ENCODE peak calls at places on chromosomes 2 and 18, in seven cellular contexts. One of them, this sample, is unnamed.

GRCh38 chr2:20326163-20326780 is 24.4 kb downstream of the PUM2 start:
- DNase-seq in ovary: peak
- DNase-seq in endodermal cell: peak
- DNase-seq in psoas muscle: no peak
- DNase-seq in astrocyte of the cerebellum: peak
- DNase-seq in progenitor cell of endocrine pancreas: no peak
- DNase-seq in brain microvascular endothelial cell: peak
- DNase-seq in this sample: peak

GRCh38 chr2:216692636-216693413 is 2.5 kb downstream of the IGFBP5 start:
- DNase-seq in endodermal cell: peak
- DNase-seq in brain microvascular endothelial cell: peak
- DNase-seq in astrocyte of the cerebellum: no peak
- DNase-seq in psoas muscle: peak
- DNase-seq in ovary: peak
- DNase-seq in progenitor cell of endocrine pancreas: peak
- DNase-seq in this sample: peak

GRCh38 chr2:86281066-86281700 is 56.2 kb downstream of the REEP1 start:
- DNase-seq in ovary: no peak
- DNase-seq in brain microvascular endothelial cell: no peak
- DNase-seq in progenitor cell of endocrine pancreas: no peak
- DNase-seq in endodermal cell: no peak
- DNase-seq in astrocyte of the cerebellum: no peak
- DNase-seq in psoas muscle: no peak
- DNase-seq in this sample: no peak

GRCh38 chr2:157831573-157832315 is 44.4 kb downstream of the ACVR1 start:
- DNase-seq in brain microvascular endothelial cell: no peak
- DNase-seq in psoas muscle: no peak
- DNase-seq in progenitor cell of endocrine pancreas: no peak
- DNase-seq in ovary: no peak
- DNase-seq in astrocyte of the cerebellum: no peak
- DNase-seq in endodermal cell: no peak
- DNase-seq in this sample: no peak

GRCh38 chr18:23683671-23684070 is 5.6 kb upstream of the LAMA3 start:
- DNase-seq in brain microvascular endothelial cell: peak
- DNase-seq in astrocyte of the cerebellum: no peak
- DNase-seq in psoas muscle: no peak
- DNase-seq in progenitor cell of endocrine pancreas: no peak
- DNase-seq in endodermal cell: no peak
- DNase-seq in ovary: no peak
- DNase-seq in this sample: no peak

GRCh38 chr2:223026357-223027110 is 25.5 kb upstream of the KCNE4 start:
- DNase-seq in progenitor cell of endocrine pancreas: no peak
- DNase-seq in brain microvascular endothelial cell: no peak
- DNase-seq in ovary: no peak
- DNase-seq in endodermal cell: no peak
- DNase-seq in psoas muscle: no peak
- DNase-seq in astrocyte of the cerebellum: no peak
- DNase-seq in this sample: no peak

GRCh38 chr18:77057043-77057442 is 75.5 kb downstream of the MBP start:
- DNase-seq in progenitor cell of endocrine pancreas: no peak
- DNase-seq in endodermal cell: no peak
- DNase-seq in brain microvascular endothelial cell: no peak
- DNase-seq in psoas muscle: peak
- DNase-seq in ovary: no peak
- DNase-seq in astrocyte of the cerebellum: no peak
- DNase-seq in this sample: no peak

GRCh38 chr2:86297382-86298147 is 39.9 kb downstream of the REEP1 start:
- DNase-seq in psoas muscle: no peak
- DNase-seq in ovary: no peak
- DNase-seq in brain microvascular endothelial cell: no peak
- DNase-seq in astrocyte of the cerebellum: no peak
- DNase-seq in endodermal cell: no peak
- DNase-seq in progenitor cell of endocrine pancreas: no peak
- DNase-seq in this sample: no peak

GRCh38 chr2:201774546-201774945 is 6.2 kb downstream of the ALS2 start:
- DNase-seq in progenitor cell of endocrine pancreas: no peak
- DNase-seq in psoas muscle: no peak
- DNase-seq in brain microvascular endothelial cell: no peak
- DNase-seq in ovary: no peak
- DNase-seq in endodermal cell: no peak
- DNase-seq in astrocyte of the cerebellum: no peak
- DNase-seq in this sample: no peak

GRCh38 chr2:241808051-241808450 is 942 bp upstream of the NEU4 start:
- DNase-seq in endodermal cell: peak
- DNase-seq in psoas muscle: peak
- DNase-seq in ovary: peak
- DNase-seq in progenitor cell of endocrine pancreas: no peak
- DNase-seq in astrocyte of the cerebellum: no peak
- DNase-seq in brain microvascular endothelial cell: no peak
- DNase-seq in this sample: no peak

GRCh38 chr2:52253605-52254004 is 1221.7 kb upstream of the NRXN1 start:
- DNase-seq in progenitor cell of endocrine pancreas: no peak
- DNase-seq in brain microvascular endothelial cell: no peak
- DNase-seq in endodermal cell: no peak
- DNase-seq in ovary: no peak
- DNase-seq in astrocyte of the cerebellum: no peak
- DNase-seq in psoas muscle: no peak
- DNase-seq in this sample: no peak

GRCh38 chr2:122003196-122003595 is 247.7 kb downstream of the TSN start:
- DNase-seq in brain microvascular endothelial cell: no peak
- DNase-seq in astrocyte of the cerebellum: no peak
- DNase-seq in psoas muscle: no peak
- DNase-seq in progenitor cell of endocrine pancreas: no peak
- DNase-seq in endodermal cell: no peak
- DNase-seq in ovary: no peak
- DNase-seq in this sample: no peak

GRCh38 chr2:19020144-19021099 is 338.0 kb downstream of the OSR1 start:
- DNase-seq in astrocyte of the cerebellum: no peak
- DNase-seq in brain microvascular endothelial cell: no peak
- DNase-seq in endodermal cell: no peak
- DNase-seq in progenitor cell of endocrine pancreas: no peak
- DNase-seq in psoas muscle: no peak
- DNase-seq in ovary: no peak
- DNase-seq in this sample: no peak

GRCh38 chr2:29430382-29431112 is 315.3 kb downstream of the CLIP4 start:
- DNase-seq in psoas muscle: no peak
- DNase-seq in astrocyte of the cerebellum: no peak
- DNase-seq in ovary: no peak
- DNase-seq in progenitor cell of endocrine pancreas: no peak
- DNase-seq in brain microvascular endothelial cell: no peak
- DNase-seq in endodermal cell: no peak
- DNase-seq in this sample: no peak

GRCh38 chr2:96530144-96530430 is 6.5 kb upstream of the ARID5A start:
- DNase-seq in astrocyte of the cerebellum: no peak
- DNase-seq in ovary: no peak
- DNase-seq in brain microvascular endothelial cell: no peak
- DNase-seq in endodermal cell: peak
- DNase-seq in psoas muscle: peak
- DNase-seq in progenitor cell of endocrine pancreas: no peak
- DNase-seq in this sample: no peak

GRCh38 chr2:27306657-27307544 is 1.3 kb downstream of the UCN start:
- DNase-seq in endodermal cell: peak
- DNase-seq in ovary: no peak
- DNase-seq in psoas muscle: no peak
- DNase-seq in brain microvascular endothelial cell: no peak
- DNase-seq in progenitor cell of endocrine pancreas: no peak
- DNase-seq in astrocyte of the cerebellum: no peak
- DNase-seq in this sample: no peak

GRCh38 chr2:85009019-85009618 is 38.2 kb downstream of the KCMF1 start:
- DNase-seq in brain microvascular endothelial cell: no peak
- DNase-seq in ovary: no peak
- DNase-seq in progenitor cell of endocrine pancreas: no peak
- DNase-seq in psoas muscle: no peak
- DNase-seq in endodermal cell: no peak
- DNase-seq in astrocyte of the cerebellum: no peak
- DNase-seq in this sample: no peak

GRCh38 chr2:47984041-47984440 is 77.7 kb upstream of the FBXO11 start:
- DNase-seq in astrocyte of the cerebellum: peak
- DNase-seq in ovary: no peak
- DNase-seq in endodermal cell: no peak
- DNase-seq in progenitor cell of endocrine pancreas: no peak
- DNase-seq in psoas muscle: no peak
- DNase-seq in brain microvascular endothelial cell: no peak
- DNase-seq in this sample: no peak

GRCh38 chr2:199830531-199830930 is 20.5 kb downstream of the FTCDNL1 start:
- DNase-seq in astrocyte of the cerebellum: no peak
- DNase-seq in psoas muscle: no peak
- DNase-seq in endodermal cell: no peak
- DNase-seq in ovary: no peak
- DNase-seq in progenitor cell of endocrine pancreas: no peak
- DNase-seq in brain microvascular endothelial cell: no peak
- DNase-seq in this sample: no peak

GRCh38 chr2:179037807-179038206 is 12.1 kb downstream of the CCDC141 start:
- DNase-seq in progenitor cell of endocrine pancreas: no peak
- DNase-seq in astrocyte of the cerebellum: no peak
- DNase-seq in endodermal cell: no peak
- DNase-seq in ovary: no peak
- DNase-seq in psoas muscle: no peak
- DNase-seq in brain microvascular endothelial cell: no peak
- DNase-seq in this sample: no peak
- TF ChIP-seq CTCF in progenitor cell of endocrine pancreas: no peak
- TF ChIP-seq CTCF in astrocyte of the cerebellum: no peak
- TF ChIP-seq CTCF in endodermal cell: no peak
- TF ChIP-seq CTCF in ovary: no peak
- TF ChIP-seq CTCF in psoas muscle: no peak
- TF ChIP-seq CTCF in brain microvascular endothelial cell: no peak
- TF ChIP-seq CTCF in this sample: no peak

GRCh38 chr2:99640568-99641215 is 150.9 kb upstream of the REV1 start:
- DNase-seq in endodermal cell: no peak
- DNase-seq in brain microvascular endothelial cell: no peak
- DNase-seq in ovary: no peak
- DNase-seq in progenitor cell of endocrine pancreas: no peak
- DNase-seq in astrocyte of the cerebellum: no peak
- DNase-seq in psoas muscle: no peak
- DNase-seq in this sample: no peak

GRCh38 chr2:99635710-99636431 is 146.1 kb upstream of the REV1 start:
- DNase-seq in ovary: peak
- DNase-seq in psoas muscle: peak
- DNase-seq in brain microvascular endothelial cell: no peak
- DNase-seq in astrocyte of the cerebellum: no peak
- DNase-seq in endodermal cell: no peak
- DNase-seq in progenitor cell of endocrine pancreas: no peak
- DNase-seq in this sample: no peak

GRCh38 chr2:99637157-99637697 is 147.4 kb upstream of the REV1 start:
- DNase-seq in endodermal cell: no peak
- DNase-seq in progenitor cell of endocrine pancreas: no peak
- DNase-seq in psoas muscle: no peak
- DNase-seq in brain microvascular endothelial cell: no peak
- DNase-seq in astrocyte of the cerebellum: no peak
- DNase-seq in ovary: no peak
- DNase-seq in this sample: no peak

GRCh38 chr2:99636432-99637034 is 146.7 kb upstream of the REV1 start:
- DNase-seq in ovary: peak
- DNase-seq in brain microvascular endothelial cell: no peak
- DNase-seq in psoas muscle: peak
- DNase-seq in progenitor cell of endocrine pancreas: no peak
- DNase-seq in endodermal cell: no peak
- DNase-seq in astrocyte of the cerebellum: no peak
- DNase-seq in this sample: no peak

DNA sequence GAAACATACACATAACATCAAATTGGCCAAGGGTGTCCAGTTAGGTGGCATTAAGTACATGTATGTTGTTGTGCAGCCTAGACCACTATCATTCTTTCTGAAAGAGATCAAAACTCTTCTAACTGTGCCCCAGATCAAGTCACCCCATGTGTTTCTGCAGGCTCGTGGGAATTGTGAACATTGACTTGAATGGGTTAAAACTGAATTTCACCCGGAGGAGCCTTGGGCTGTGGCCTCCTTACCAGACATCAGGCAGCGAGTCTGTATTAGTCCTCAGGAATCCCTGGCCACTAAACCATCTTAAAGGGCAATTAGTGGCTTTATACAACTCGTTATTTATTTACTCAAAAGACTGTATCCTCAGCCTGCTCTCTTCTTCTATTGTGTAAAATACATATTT is 149.0 kb upstream of the REV1 start:
- DNase-seq in astrocyte of the cerebellum: no peak
- DNase-seq in progenitor cell of endocrine pancreas: no peak
- DNase-seq in endodermal cell: no peak
- DNase-seq in psoas muscle: no peak
- DNase-seq in ovary: no peak
- DNase-seq in brain microvascular endothelial cell: no peak
- DNase-seq in this sample: no peak
- TF ChIP-seq CTCF in astrocyte of the cerebellum: no peak
- TF ChIP-seq CTCF in progenitor cell of endocrine pancreas: no peak
- TF ChIP-seq CTCF in endodermal cell: no peak
- TF ChIP-seq CTCF in psoas muscle: no peak
- TF ChIP-seq CTCF in ovary: no peak
- TF ChIP-seq CTCF in brain microvascular endothelial cell: no peak
- TF ChIP-seq CTCF in this sample: no peak

DNA sequence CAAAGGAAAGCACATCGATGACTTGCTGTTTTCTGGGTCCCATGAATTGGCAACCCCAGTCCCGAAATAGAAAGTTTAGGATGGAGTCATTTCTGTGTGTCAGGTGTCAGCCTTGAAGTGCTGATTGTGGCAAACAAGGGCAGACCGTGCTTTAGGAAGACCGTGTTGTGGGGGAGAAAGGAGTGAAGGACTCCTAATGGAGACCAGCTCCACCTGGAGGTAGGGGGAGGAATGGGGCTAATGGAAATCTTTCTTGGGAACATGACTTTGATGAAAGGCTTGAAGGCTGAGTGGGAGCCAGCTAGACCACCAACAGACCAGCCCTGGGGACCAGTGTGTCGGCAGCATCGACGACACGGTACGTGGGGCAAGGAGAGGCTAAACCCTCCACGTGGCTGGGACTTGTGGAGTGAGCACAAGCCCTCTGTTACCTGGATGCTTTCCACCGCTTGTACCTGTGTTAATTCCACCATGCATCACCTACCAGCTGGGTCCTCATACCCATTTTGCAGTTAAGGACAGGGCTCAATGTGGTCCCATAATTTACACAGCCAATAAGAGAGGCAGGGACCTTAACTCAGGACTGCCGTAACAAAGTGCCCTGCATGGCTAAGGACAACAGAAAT is 104.2 kb downstream of the SH3BP4 start:
- DNase-seq in psoas muscle: no peak
- DNase-seq in brain microvascular endothelial cell: peak
- DNase-seq in endodermal cell: peak
- DNase-seq in progenitor cell of endocrine pancreas: no peak
- DNase-seq in ovary: no peak
- DNase-seq in astrocyte of the cerebellum: no peak
- DNase-seq in this sample: no peak
- TF ChIP-seq CTCF in psoas muscle: peak
- TF ChIP-seq CTCF in brain microvascular endothelial cell: peak
- TF ChIP-seq CTCF in endodermal cell: peak
- TF ChIP-seq CTCF in progenitor cell of endocrine pancreas: peak
- TF ChIP-seq CTCF in ovary: no peak
- TF ChIP-seq CTCF in astrocyte of the cerebellum: peak
- TF ChIP-seq CTCF in this sample: peak

DNA sequence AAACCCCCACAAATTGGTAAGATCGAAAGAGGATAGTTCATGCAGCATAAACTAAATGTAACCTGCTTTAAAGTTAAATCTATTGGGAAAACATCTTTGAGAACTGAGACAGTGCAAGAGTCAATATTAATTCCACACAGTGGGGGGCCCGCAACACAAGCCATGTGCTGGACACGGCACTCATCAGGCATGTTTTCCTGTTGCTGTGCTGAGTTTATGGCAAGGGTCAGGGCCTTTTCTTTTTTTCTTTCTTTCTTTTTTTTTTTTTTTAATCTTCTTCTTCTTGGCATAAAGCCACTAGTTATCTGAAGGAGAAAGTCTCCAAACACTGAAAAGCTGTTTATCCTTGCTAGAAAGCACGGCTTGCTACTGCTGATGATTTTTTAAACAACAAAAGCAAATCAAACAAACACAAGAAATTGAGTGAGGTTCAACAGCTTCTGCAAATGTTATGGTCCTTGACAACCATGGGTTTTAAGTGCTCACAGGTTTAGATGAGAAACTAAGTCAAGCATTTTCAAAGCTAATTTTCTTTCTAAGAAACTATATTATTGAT is 252.1 kb downstream of the ZNF521 start:
- DNase-seq in astrocyte of the cerebellum: no peak
- DNase-seq in endodermal cell: no peak
- DNase-seq in brain microvascular endothelial cell: peak
- DNase-seq in progenitor cell of endocrine pancreas: no peak
- DNase-seq in psoas muscle: no peak
- DNase-seq in ovary: peak
- DNase-seq in this sample: no peak
- TF ChIP-seq CTCF in astrocyte of the cerebellum: no peak
- TF ChIP-seq CTCF in endodermal cell: no peak
- TF ChIP-seq CTCF in brain microvascular endothelial cell: no peak
- TF ChIP-seq CTCF in progenitor cell of endocrine pancreas: no peak
- TF ChIP-seq CTCF in psoas muscle: no peak
- TF ChIP-seq CTCF in ovary: no peak
- TF ChIP-seq CTCF in this sample: no peak

This sample was measured in neural crest cell.